ENCODE peak calls at places on chromosome 21, in five cellular contexts. H is CD4-positive, alpha-beta T cell; C is A549; Y is effector memory CD4-positive, alpha-beta T cell; U is IMR-90. I is an unnamed sample.

GRCh38 chr21:45032977-45033705 is 41.2 kb upstream of the ADARB1 start:
- DNase-seq in H (no peak), U (no peak), C (no peak), Y (no peak), I (no peak)

GRCh38 chr21:45405819-45406762 is 1.1 kb downstream of the COL18A1 start:
- DNase-seq in C (no peak), H (no peak), Y (no peak), U (peak; percentile 44), I (no peak)

GRCh38 chr21:31278511-31279155 is 65.4 kb downstream of the TIAM1 start:
- DNase-seq in H (no peak), U (peak; percentile 34), C (no peak), Y (no peak), I (no peak)

GRCh38 chr21:16913010-16913409 is 599.8 kb upstream of the CXADR start:
- DNase-seq in C (no peak), U (no peak), Y (no peak), H (no peak), I (no peak)

GRCh38 chr21:8992731-8993174 is 1528.6 kb upstream of the TPTE start:
- DNase-seq in U (no peak), Y (no peak), H (no peak), C (no peak), I (no peak)

GRCh38 chr21:43778469-43779335 is 2.6 kb upstream of the CSTB start:
- DNase-seq in H (no peak), Y (no peak), C (no peak), U (peak; percentile 29), I (no peak)

GRCh38 chr21:44658511-44658910 is 779 bp downstream of the KRTAP12-3 start:
- DNase-seq in Y (no peak), C (no peak), U (no peak), H (no peak), I (no peak)

GRCh38 chr21:45109831-45110492 is 35.6 kb downstream of the ADARB1 start:
- DNase-seq in C (no peak), Y (no peak), H (no peak), U (no peak), I (no peak)

GRCh38 chr21:44371596-44371995 is 18.2 kb downstream of the TRPM2 start:
- DNase-seq in U (no peak), C (no peak), Y (no peak), H (no peak), I (no peak)

GRCh38 chr21:44454747-44455523 is at the start of gene LRRC3:
- DNase-seq in U (peak; percentile 30), Y (peak; percentile 80), C (peak; percentile 58), H (peak; percentile 77), I (no peak)

GRCh38 chr21:24899138-24899537 is 708.1 kb downstream of the MRPL39 start:
- DNase-seq in Y (no peak), H (no peak), C (no peak), U (no peak), I (no peak)

GRCh38 chr21:31618696-31619430 is 40.6 kb upstream of the SOD1 start:
- DNase-seq in U (no peak), C (no peak), H (no peak), Y (no peak), I (no peak)

GRCh38 chr21:44962481-44962966 is 22.7 kb downstream of the SLX9 start:
- DNase-seq in Y (no peak), U (peak; percentile 100), H (no peak), C (no peak), I (no peak)

GRCh38 chr21:16912075-16912474 is 600.8 kb upstream of the CXADR start:
- DNase-seq in U (peak; percentile 22), Y (no peak), H (no peak), C (no peak), I (no peak)

GRCh38 chr21:44949161-44950015 is 9.6 kb downstream of the SLX9 start:
- DNase-seq in H (peak; percentile 86), Y (peak; percentile 76), C (peak; percentile 70), U (peak; percentile 76), I (peak; percentile 44)

GRCh38 chr21:17492415-17493168 is 20.3 kb upstream of the CXADR start:
- DNase-seq in H (no peak), U (no peak), C (no peak), Y (no peak), I (no peak)

GRCh38 chr21:31444061-31444460 is 100.0 kb upstream of the TIAM1 start:
- DNase-seq in Y (no peak), C (no peak), U (peak; percentile 4), H (no peak), I (no peak)

GRCh38 chr21:30719401-30719800 is 824 bp upstream of the KRTAP21-3 start:
- DNase-seq in U (no peak), Y (no peak), C (no peak), H (no peak), I (peak; percentile 18)

GRCh38 chr21:46154155-46154954 is 1.0 kb downstream of the FTCD start:
- DNase-seq in H (no peak), U (no peak), C (no peak), Y (no peak), I (no peak)

GRCh38 chr21:45548711-45549491 is 6.7 kb upstream of the SLC19A1 start:
- DNase-seq in H (no peak), C (no peak), U (no peak), Y (no peak), I (no peak)

GRCh38 chr21:38910390-38911008 is 104.8 kb downstream of the ETS2 start:
- DNase-seq in Y (no peak), C (no peak), U (no peak), H (no peak), I (no peak)

GRCh38 chr21:38909929-38910328 is 104.2 kb downstream of the ETS2 start:
- DNase-seq in U (no peak), C (no peak), Y (no peak), H (no peak), I (no peak)

GRCh38 chr21:38911523-38912354 is 106.0 kb downstream of the ETS2 start:
- DNase-seq in H (no peak), Y (no peak), C (no peak), U (no peak), I (no peak)

GRCh38 chr21:38908537-38908936 is 102.8 kb downstream of the ETS2 start:
- DNase-seq in H (no peak), Y (no peak), C (no peak), U (no peak), I (no peak)

GRCh38 chr21:38909109-38909508 is 103.4 kb downstream of the ETS2 start:
- DNase-seq in U (no peak), Y (no peak), C (no peak), H (no peak), I (no peak)
- H3K27ac ChIP-seq in U (no peak overlapping the region), Y (no peak overlapping the region), C (peak overlapping the region; percentile 75), H (no peak overlapping the region), I (peak overlapping the region; percentile 30)

GRCh38 chr21:34131586-34131985 is 58.2 kb downstream of the MRPS6 start:
- DNase-seq in H (no peak), Y (no peak), U (peak; percentile 15), C (no peak), I (no peak)
- H3K27ac ChIP-seq in H (no peak overlapping the region), Y (no peak overlapping the region), U (no peak overlapping the region), C (no peak overlapping the region), I (peak overlapping the region; percentile 46)

GRCh38 chr21:41676198-41676597 is 90.7 kb downstream of the RIPK4 start:
- DNase-seq in H (no peak), Y (no peak), U (no peak), C (no peak), I (no peak)

GRCh38 chr21:41678016-41678935 is 88.6 kb downstream of the RIPK4 start:
- DNase-seq in H (no peak), C (peak; percentile 61), Y (no peak), U (peak; percentile 8), I (no peak)

GRCh38 chr21:41675574-41675973 is 91.3 kb downstream of the RIPK4 start:
- DNase-seq in H (no peak), Y (no peak), C (no peak), U (no peak), I (no peak)

GRCh38 chr21:41678944-41679343 is 87.9 kb downstream of the RIPK4 start:
- DNase-seq in Y (no peak), C (peak; percentile 90), U (peak; percentile 94), H (no peak), I (peak; percentile 47)

GRCh38 chr21:41677671-41678015 is 89.2 kb downstream of the RIPK4 start:
- DNase-seq in U (no peak), C (no peak), Y (no peak), H (no peak), I (no peak)
- H3K27ac ChIP-seq in U (no peak overlapping the region), C (peak overlapping the region; percentile 98), Y (no peak overlapping the region), H (no peak overlapping the region), I (no peak overlapping the region)

GRCh38 chr21:33380483-33380998 is 22.7 kb upstream of the IFNGR2 start:
- DNase-seq in U (peak; percentile 96), Y (peak; percentile 74), H (peak; percentile 82), C (peak; percentile 55), I (peak; percentile 36)

GRCh38 chr21:33388188-33388587 is 15.0 kb upstream of the IFNGR2 start:
- DNase-seq in Y (no peak), H (no peak), C (no peak), U (no peak), I (no peak)

GRCh38 chr21:33386222-33386784 is 16.9 kb upstream of the IFNGR2 start:
- DNase-seq in Y (no peak), H (no peak), U (no peak), C (no peak), I (no peak)

GRCh38 chr21:33384851-33385331 is 18.3 kb upstream of the IFNGR2 start:
- DNase-seq in U (peak; percentile 43), Y (no peak), H (no peak), C (no peak), I (no peak)

GRCh38 chr21:33383056-33383888 is 19.9 kb upstream of the IFNGR2 start:
- DNase-seq in Y (peak; percentile 72), U (peak; percentile 94), H (peak; percentile 51), C (no peak), I (no peak)
- H3K27ac ChIP-seq in Y (peak overlapping the region; percentile 52), U (no peak overlapping the region), H (peak overlapping the region; percentile 24), C (peak overlapping the region; percentile 79), I (peak overlapping the region; percentile 12)

GRCh38 chr21:36538761-36539160 is 58.8 kb upstream of the CLDN14 start:
- DNase-seq in H (no peak), Y (no peak), U (no peak), C (no peak), I (no peak)

GRCh38 chr21:36534656-36535055 is 54.7 kb upstream of the CLDN14 start:
- DNase-seq in Y (no peak), U (no peak), C (no peak), H (no peak), I (no peak)

GRCh38 chr21:36533468-36533848 is 53.5 kb upstream of the CLDN14 start:
- DNase-seq in U (no peak), C (no peak), Y (no peak), H (no peak), I (no peak)

GRCh38 chr21:36532769-36533467 is 53.0 kb upstream of the CLDN14 start:
- DNase-seq in C (no peak), U (peak; percentile 47), H (no peak), Y (no peak), I (no peak)

DNA sequence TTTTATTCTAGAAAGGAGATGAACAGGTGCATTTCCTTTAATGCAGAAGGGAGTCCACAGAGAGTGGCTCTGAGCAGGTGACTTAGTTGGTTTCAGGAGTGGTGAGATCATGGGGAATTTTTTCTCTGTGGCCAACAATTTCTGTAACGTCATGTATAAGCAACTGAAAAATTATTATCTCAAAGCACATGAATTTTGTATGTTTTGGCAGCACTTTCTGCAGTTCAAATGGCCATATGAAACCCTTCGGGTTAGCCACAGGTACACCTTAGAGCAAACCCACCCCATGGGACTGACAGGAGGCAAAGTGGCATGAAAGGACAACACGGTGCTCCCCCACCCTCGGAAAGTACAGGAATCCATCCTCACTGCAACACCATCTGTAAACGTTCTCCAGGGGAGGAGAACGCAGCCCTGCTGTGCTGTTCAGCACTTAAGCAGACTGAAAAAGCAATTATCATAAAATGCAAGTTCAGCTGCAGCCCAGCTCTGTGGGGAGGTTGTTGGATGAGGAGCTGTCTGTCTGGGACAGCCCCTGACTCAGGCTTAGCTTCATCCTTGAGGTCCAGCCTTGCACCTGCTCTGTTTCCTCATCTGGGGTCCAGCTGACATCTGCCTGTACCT is 55.8 kb upstream of the CLDN14 start:
- DNase-seq in C (no peak), U (no peak), H (no peak), Y (no peak), I (no peak)
- H3K27ac ChIP-seq in C (no peak overlapping the region), U (no peak overlapping the region), H (no peak overlapping the region), Y (no peak overlapping the region), I (no peak overlapping the region)

I was measured in caudate nucleus.